ENCODE peak calls at places on chromosomes 16 and 17, in seven cellular contexts. A is endothelial cell of umbilical vein, N is HCT116, F is A549, D is WTC11, L is GM12878, G is HepG2. V is an unnamed sample.

GRCh38 chr17:43766413-43767052 is 7.9 kb upstream of the SOST start:
- DNase-seq in G (peak), N (peak), L (no peak), D (peak), A (peak), F (peak), V (peak)

GRCh38 chr16:75096730-75097129 is 19.9 kb downstream of the LDHD start:
- DNase-seq in D (peak), L (no peak), G (no peak), N (peak), F (no peak), A (no peak), V (no peak)

GRCh38 chr16:77833906-77834599 is 45.7 kb downstream of the VAT1L start:
- DNase-seq in D (no peak), F (no peak), G (no peak), A (peak), L (no peak), N (no peak), V (peak)

GRCh38 chr17:82303944-82304808 is 13.2 kb downstream of the CD7 start:
- DNase-seq in G (no peak), D (no peak), A (no peak), N (no peak), F (no peak), L (no peak), V (no peak)

GRCh38 chr16:10765772-10766171 is 22.1 kb downstream of the NUBP1 start:
- DNase-seq in G (no peak), A (no peak), D (no peak), N (no peak), F (no peak), L (peak), V (no peak)

GRCh38 chr16:2704166-2704982 is 15.7 kb downstream of the PRSS27 start:
- DNase-seq in A (no peak), F (no peak), G (no peak), N (no peak), D (no peak), L (no peak), V (no peak)

GRCh38 chr17:37801131-37801530 is 56.3 kb upstream of the HNF1B start:
- DNase-seq in N (no peak), A (no peak), D (no peak), G (no peak), L (no peak), F (no peak), V (no peak)

GRCh38 chr17:50772251-50772650 is 4.9 kb upstream of the ANKRD40CL start:
- DNase-seq in A (no peak), L (no peak), F (no peak), N (no peak), D (no peak), G (no peak), V (no peak)

GRCh38 chr17:2711608-2712299 is at the start of gene CLUH:
- DNase-seq in A (peak), N (peak), G (peak), L (peak), D (peak), F (peak), V (peak)

GRCh38 chr17:28684963-28685362 is 23.0 kb downstream of the SUPT6H start:
- DNase-seq in F (peak), L (no peak), G (peak), N (no peak), A (no peak), D (no peak), V (peak)

GRCh38 chr16:49755291-49755611 is 100.7 kb downstream of the ZNF423 start:
- DNase-seq in A (peak), D (no peak), N (peak), L (no peak), F (peak), G (no peak), V (peak)

GRCh38 chr16:85398688-85399582 is 214.2 kb upstream of the GSE1 start:
- DNase-seq in D (peak), N (no peak), A (no peak), G (no peak), L (no peak), F (no peak), V (no peak)

GRCh38 chr16:85330694-85331188 is 218.5 kb upstream of the CIBAR2 start:
- DNase-seq in L (no peak), F (peak), G (peak), A (no peak), D (no peak), N (peak), V (peak)

GRCh38 chr17:78716814-78717393 is 65.2 kb downstream of the CYTH1 start:
- DNase-seq in A (peak), G (no peak), F (peak), L (no peak), D (no peak), N (no peak), V (no peak)

GRCh38 chr16:50809561-50809960 is 67.7 kb downstream of the CYLD start:
- DNase-seq in N (no peak), L (no peak), A (no peak), D (no peak), G (no peak), F (no peak), V (no peak)

GRCh38 chr17:50169121-50169764 is 3.4 kb downstream of the SGCA start:
- DNase-seq in L (peak), G (peak), A (peak), N (peak), D (peak), F (peak), V (peak)

GRCh38 chr17:21239680-21240374 is 13.4 kb downstream of the NATD1 start:
- DNase-seq in G (peak), D (peak), N (no peak), A (no peak), F (peak), L (no peak), V (peak)

GRCh38 chr17:72950236-72950931 is 142.1 kb downstream of the SLC39A11 start:
- DNase-seq in D (no peak), N (no peak), A (no peak), F (no peak), L (no peak), G (no peak), V (no peak)

GRCh38 chr16:85204242-85205010 is 92.2 kb upstream of the CIBAR2 start:
- DNase-seq in L (no peak), D (no peak), G (no peak), F (no peak), A (peak), N (no peak), V (no peak)

GRCh38 chr17:7307686-7308624 is 527 bp downstream of the EIF5A start:
- DNase-seq in D (peak), G (no peak), N (no peak), F (peak), A (no peak), L (no peak), V (peak)

GRCh38 chr17:51734462-51734861 is 424.1 kb downstream of the CA10 start:
- DNase-seq in G (no peak), D (peak), N (peak), F (no peak), L (no peak), A (no peak), V (no peak)

GRCh38 chr17:6427284-6427781 is 7.6 kb downstream of the AIPL1 start:
- DNase-seq in N (no peak), L (peak), D (no peak), A (no peak), F (no peak), G (no peak), V (peak)

GRCh38 chr17:44522883-44523671 is 19.9 kb upstream of the GPATCH8 start:
- DNase-seq in L (peak), D (peak), F (peak), G (peak), N (peak), A (peak), V (peak)

GRCh38 chr17:70405492-70406220 is 236.3 kb downstream of the KCNJ2 start:
- DNase-seq in N (peak), D (no peak), F (peak), G (no peak), A (peak), L (peak), V (peak)

GRCh38 chr16:27966756-27967155 is 96.8 kb downstream of the GSG1L start:
- DNase-seq in D (no peak), G (no peak), A (no peak), N (no peak), F (no peak), L (no peak), V (no peak)

GRCh38 chr16:53740933-53741531 is 37.1 kb downstream of the FTO start:
- DNase-seq in N (no peak), D (no peak), F (no peak), A (no peak), G (peak), L (no peak), V (no peak)

GRCh38 chr16:53741546-53741945 is 37.6 kb downstream of the FTO start:
- DNase-seq in D (no peak), F (no peak), G (no peak), N (no peak), L (no peak), A (no peak), V (no peak)

GRCh38 chr16:53745126-53745525 is 41.2 kb downstream of the FTO start:
- DNase-seq in L (no peak), F (no peak), N (no peak), A (no peak), D (no peak), G (no peak), V (no peak)

GRCh38 chr16:53744449-53744848 is 40.5 kb downstream of the FTO start:
- DNase-seq in L (no peak), D (no peak), F (no peak), A (no peak), G (peak), N (no peak), V (peak)

DNA sequence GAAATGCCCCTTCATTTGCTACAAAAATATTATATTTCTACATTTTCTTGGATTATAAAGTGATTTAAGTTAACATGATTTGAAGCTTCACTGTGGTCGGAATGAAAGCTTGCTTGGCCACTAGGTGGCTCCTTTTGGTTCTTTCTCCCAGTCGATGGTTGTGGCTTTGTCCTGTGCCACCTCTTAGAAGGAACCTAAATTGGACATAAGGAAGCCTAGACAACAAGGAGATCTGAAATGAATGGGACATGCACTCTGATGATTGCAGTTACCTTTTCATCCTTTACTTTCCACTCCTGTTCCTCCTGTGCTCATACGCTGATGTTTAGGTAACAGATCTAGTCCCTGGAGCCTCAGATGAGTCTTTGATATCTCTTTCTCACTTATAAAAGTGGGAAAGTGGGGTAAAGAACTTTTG is 39.2 kb downstream of the FTO start:
- DNase-seq in L (no peak), A (peak), D (peak), G (peak), N (peak), F (peak), V (peak)
- TF ChIP-seq MAX in L (no peak), A (no peak), D (no peak), G (no peak), N (no peak), F (no peak), V (no peak)

GRCh38 chr17:75842963-75843576 is 1.1 kb downstream of the UNC13D start:
- DNase-seq in A (no peak), F (no peak), D (no peak), G (no peak), L (no peak), N (no peak), V (no peak)
- TF ChIP-seq MAX in A (no peak), F (no peak), D (no peak), G (no peak), L (no peak), N (no peak), V (no peak)

GRCh38 chr17:3888343-3889171 is 4.3 kb downstream of the CAMKK1 start:
- DNase-seq in L (no peak), F (no peak), D (peak), A (peak), G (no peak), N (peak), V (no peak)
- TF ChIP-seq MAX in L (no peak), F (peak), D (peak), A (peak), G (no peak), N (peak), V (no peak)

GRCh38 chr17:56707312-56708219 is 114.1 kb downstream of the NOG start:
- DNase-seq in D (peak), F (no peak), G (no peak), L (no peak), N (no peak), A (no peak), V (no peak)
- TF ChIP-seq MAX in D (no peak), F (no peak), G (no peak), L (no peak), N (no peak), A (no peak), V (no peak)

V was measured in NB4.